ENCODE peak calls at places on chromosomes 5 and 9, in eight cellular contexts. L is esophagus squamous epithelium, R is adrenal gland, H is spleen, J is heart right ventricle, I is GM23338, A is right lobe of liver, G is H9. V is an unnamed sample.

GRCh38 chr5:140319833-140320232 is 16.9 kb upstream of the PFDN1 start:
- DNase-seq in L (no peak), I (no peak), G (no peak), A (no peak), R (no peak), H (no peak), J (no peak), V (no peak)

GRCh38 chr5:93626801-93627200 is 43.8 kb downstream of the NR2F1 start:
- DNase-seq in J (no peak), H (no peak), A (no peak), R (no peak), I (no peak), L (no peak), G (no peak), V (no peak)

GRCh38 chr5:32453916-32454315 is 9.4 kb upstream of the ZFR start:
- DNase-seq in H (no peak), L (no peak), A (no peak), R (no peak), G (no peak), J (no peak), I (no peak), V (no peak)

GRCh38 chr5:133780619-133781280 is 168.4 kb upstream of the FSTL4 start:
- DNase-seq in I (no peak), H (no peak), R (no peak), J (no peak), L (no peak), A (no peak), G (peak), V (no peak)

GRCh38 chr5:139915834-139916233 is 120.2 kb downstream of the PSD2 start:
- DNase-seq in I (peak), H (no peak), A (no peak), J (no peak), G (no peak), R (no peak), L (no peak), V (no peak)

GRCh38 chr9:116860509-116861120 is 173.5 kb downstream of the TRIM32 start:
- DNase-seq in H (no peak), I (peak), A (peak), R (peak), L (no peak), G (peak), J (peak), V (peak)

GRCh38 chr9:113634597-113635515 is 171.3 kb downstream of the RGS3 start:
- DNase-seq in A (no peak), I (peak), R (peak), G (no peak), J (no peak), H (peak), L (no peak), V (no peak)

GRCh38 chr5:73008831-73009230 is 53.0 kb downstream of the FCHO2 start:
- DNase-seq in J (no peak), A (no peak), I (no peak), G (no peak), L (no peak), R (no peak), H (no peak), V (no peak)

GRCh38 chr9:98961513-98962180 is 17.9 kb downstream of the COL15A1 start:
- DNase-seq in G (no peak), H (no peak), I (no peak), L (no peak), A (no peak), J (no peak), R (no peak), V (no peak)

GRCh38 chr5:36607838-36608783 is 1.7 kb downstream of the SLC1A3 start:
- DNase-seq in L (no peak), A (no peak), I (no peak), H (no peak), R (peak), J (no peak), G (no peak), V (peak)

GRCh38 chr5:168674893-168675482 is 95.8 kb upstream of the PANK3 start:
- DNase-seq in L (no peak), G (no peak), H (peak), A (no peak), I (peak), J (no peak), R (no peak), V (no peak)

GRCh38 chr9:83554278-83554677 is 16.1 kb upstream of the FRMD3 start:
- DNase-seq in I (no peak), R (peak), H (no peak), J (peak), L (no peak), A (no peak), G (no peak), V (no peak)

GRCh38 chr9:89664896-89665329 is 60.1 kb downstream of the GADD45G start:
- DNase-seq in G (peak), I (peak), A (peak), H (no peak), J (no peak), L (no peak), R (no peak), V (no peak)

GRCh38 chr9:98973546-98973921 is 29.8 kb downstream of the COL15A1 start:
- DNase-seq in H (no peak), J (peak), R (no peak), G (no peak), L (no peak), A (no peak), I (no peak), V (no peak)

GRCh38 chr5:168714046-168714445 is 134.9 kb upstream of the PANK3 start:
- DNase-seq in H (no peak), A (no peak), I (no peak), G (no peak), J (no peak), R (no peak), L (no peak), V (peak)

GRCh38 chr5:37966291-37966690 is 126.5 kb upstream of the GDNF start:
- DNase-seq in G (no peak), H (no peak), I (no peak), L (no peak), J (no peak), A (no peak), R (no peak), V (no peak)

GRCh38 chr5:33401482-33402390 is 39.0 kb upstream of the TARS1 start:
- DNase-seq in H (no peak), R (no peak), I (no peak), A (no peak), G (no peak), J (no peak), L (no peak), V (peak)

GRCh38 chr9:91395106-91395552 is 28.5 kb downstream of the NFIL3 start:
- DNase-seq in H (no peak), J (no peak), R (no peak), G (no peak), L (no peak), A (no peak), I (no peak), V (peak)

GRCh38 chr5:81855576-81855975 is 104.7 kb upstream of the SSBP2 start:
- DNase-seq in R (no peak), J (no peak), H (no peak), I (no peak), A (no peak), G (no peak), L (no peak), V (no peak)

GRCh38 chr5:87851603-87852002 is 417.0 kb downstream of the TMEM161B start:
- DNase-seq in H (no peak), I (no peak), A (no peak), J (no peak), R (no peak), L (no peak), G (no peak), V (no peak)

GRCh38 chr9:114484854-114485443 is 20.3 kb downstream of the WHRN start:
- DNase-seq in A (no peak), L (no peak), R (peak), J (no peak), I (no peak), G (no peak), H (no peak), V (peak)

GRCh38 chr5:15995206-15996052 is 184.2 kb downstream of the MARCHF11 start:
- DNase-seq in J (no peak), R (no peak), I (peak), G (no peak), A (no peak), H (no peak), L (no peak), V (peak)

GRCh38 chr5:76372320-76373054 is 30.6 kb upstream of the IQGAP2 start:
- DNase-seq in L (no peak), R (peak), G (peak), J (no peak), I (no peak), H (no peak), A (no peak), V (peak)
- H3K27ac ChIP-seq in L (peak), R (peak), G (no peak), J (no peak), I (no peak), H (no peak), A (no peak), V (no peak)

GRCh38 chr9:127345566-127345965 is 51.4 kb upstream of the SLC2A8 start:
- DNase-seq in I (no peak), A (no peak), H (no peak), L (no peak), G (no peak), R (no peak), J (no peak), V (no peak)
- TF ChIP-seq CTCF in I (no peak), A (no peak), H (no peak), L (no peak), G (no peak), R (no peak), J (no peak), V (no peak)

GRCh38 chr5:74105126-74105780 is 479.3 kb downstream of the ARHGEF28 start:
- DNase-seq in G (no peak), R (no peak), L (no peak), H (no peak), J (peak), A (no peak), I (no peak), V (no peak)
- H3K27ac ChIP-seq in G (no peak), R (no peak), L (no peak), H (peak), J (no peak), A (no peak), I (no peak), V (no peak)

GRCh38 chr5:172045315-172045632 is 38.8 kb upstream of the FBXW11 start:
- DNase-seq in J (no peak), I (no peak), H (peak), G (no peak), A (no peak), L (no peak), R (no peak), V (no peak)

GRCh38 chr5:172042183-172042582 is 35.7 kb upstream of the FBXW11 start:
- DNase-seq in L (no peak), J (no peak), R (no peak), H (peak), I (no peak), A (no peak), G (no peak), V (no peak)

GRCh38 chr5:172046613-172047012 is 40.2 kb upstream of the FBXW11 start:
- DNase-seq in A (no peak), R (no peak), L (no peak), G (no peak), H (no peak), I (no peak), J (no peak), V (no peak)

GRCh38 chr5:172043822-172044221 is 37.4 kb upstream of the FBXW11 start:
- DNase-seq in R (no peak), J (no peak), H (peak), G (no peak), L (no peak), A (no peak), I (no peak), V (no peak)

GRCh38 chr5:172044631-172045314 is 38.3 kb upstream of the FBXW11 start:
- DNase-seq in G (peak), A (no peak), R (no peak), I (peak), J (no peak), H (peak), L (no peak), V (no peak)
- TF ChIP-seq CTCF in G (peak), A (no peak), R (no peak), I (peak), J (no peak), H (no peak), L (no peak), V (no peak)

DNA sequence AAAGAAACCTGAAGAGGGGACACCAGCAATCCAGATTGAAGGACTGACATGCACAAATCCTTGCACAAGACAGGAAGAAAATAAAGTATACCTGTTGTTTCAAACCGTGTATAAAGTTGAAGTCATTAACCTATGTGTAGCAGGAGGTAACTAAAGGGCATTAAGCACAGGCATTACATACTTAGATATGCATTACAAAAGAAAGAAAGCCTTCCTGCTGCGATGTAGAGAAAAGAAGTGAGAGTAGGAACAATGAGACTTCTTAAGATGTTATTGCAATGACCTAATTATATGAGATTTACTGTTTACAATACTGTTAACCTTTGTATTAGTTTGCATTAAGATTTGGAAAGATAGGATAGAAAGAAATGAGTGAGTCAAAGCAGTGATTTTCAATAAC is 308.9 kb upstream of the PTPRD start:
- DNase-seq in R (no peak), I (peak), J (no peak), A (no peak), L (no peak), H (no peak), G (no peak), V (no peak)
- H3K27ac ChIP-seq in R (no peak), I (no peak), J (no peak), A (no peak), L (no peak), H (no peak), G (no peak), V (no peak)

DNA sequence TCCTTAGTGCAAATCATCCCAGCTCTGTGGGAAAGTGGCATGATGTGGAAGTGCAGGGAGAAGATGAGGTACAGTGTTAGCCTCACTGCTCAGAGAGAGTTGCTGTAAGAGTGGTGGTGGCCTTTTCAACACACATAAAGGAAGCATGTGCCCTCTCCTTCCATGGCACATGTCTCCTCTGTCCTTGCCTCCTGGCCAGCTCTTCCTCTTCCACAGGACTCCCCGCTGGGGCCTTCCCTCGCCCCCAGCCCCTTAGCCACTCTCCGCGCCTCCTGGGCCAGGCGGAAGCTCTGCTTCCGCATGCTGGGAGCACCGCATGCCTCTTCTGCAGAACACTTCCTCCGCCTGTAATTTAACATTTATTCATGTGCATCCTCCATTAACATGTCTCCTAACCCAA is 4.8 kb upstream of the KCNMB1 start:
- DNase-seq in J (no peak), I (peak), G (no peak), R (no peak), A (no peak), L (no peak), H (peak), V (no peak)
- TF ChIP-seq CTCF in J (no peak), I (no peak), G (no peak), R (no peak), A (no peak), L (no peak), H (no peak), V (no peak)

GRCh38 chr9:129500166-129500862 is 120.6 kb downstream of the C9orf50 start:
- DNase-seq in R (no peak), A (no peak), J (no peak), I (peak), G (no peak), L (no peak), H (no peak), V (no peak)

GRCh38 chr9:129504404-129504803 is 116.5 kb downstream of the C9orf50 start:
- DNase-seq in G (no peak), J (no peak), H (peak), R (no peak), L (no peak), I (no peak), A (no peak), V (no peak)

GRCh38 chr9:129500863-129501770 is 119.8 kb downstream of the C9orf50 start:
- DNase-seq in I (no peak), J (no peak), R (no peak), L (no peak), A (no peak), H (no peak), G (no peak), V (no peak)

GRCh38 chr9:129498451-129499376 is 122.2 kb downstream of the C9orf50 start:
- DNase-seq in J (no peak), A (no peak), G (no peak), I (no peak), L (no peak), R (peak), H (no peak), V (no peak)

GRCh38 chr9:129501771-129502324 is 119.1 kb downstream of the C9orf50 start:
- DNase-seq in I (no peak), R (no peak), J (no peak), H (no peak), L (no peak), G (no peak), A (no peak), V (no peak)
- H3K27ac ChIP-seq in I (no peak), R (no peak), J (peak), H (no peak), L (no peak), G (no peak), A (no peak), V (no peak)

V was measured in brain microvascular endothelial cell.